ENCODE peak calls at places on chromosomes 7 and 10, in six cellular contexts. Q is CD8-positive, alpha-beta memory T cell; I is sigmoid colon; F is cardiac muscle cell; L is thoracic aorta; V is mesendoderm. N is an unnamed sample.

GRCh38 chr7:40972426-40972825 is 730.5 kb downstream of the INHBA start:
- DNase-seq in L (no peak), F (no peak), Q (no peak), V (peak; percentile 61), I (no peak), N (no peak)

GRCh38 chr10:29946953-29947700 is 112.3 kb downstream of the JCAD start:
- DNase-seq in F (no peak), L (peak; percentile 62), V (peak; percentile 34), Q (no peak), I (peak; percentile 88), N (peak; percentile 87)

GRCh38 chr7:119578116-119578515 is 694.9 kb upstream of the KCND2 start:
- DNase-seq in F (no peak), L (no peak), V (no peak), I (no peak), Q (no peak), N (no peak)

GRCh38 chr7:93860261-93860660 is 30.3 kb downstream of the TFPI2 start:
- DNase-seq in F (no peak), I (no peak), Q (no peak), V (no peak), L (no peak), N (no peak)

GRCh38 chr7:155576900-155577508 is 30.6 kb upstream of the CNPY1 start:
- DNase-seq in V (no peak), Q (no peak), L (no peak), I (peak; percentile 25), F (no peak), N (no peak)

GRCh38 chr10:119533473-119533872 is 9.0 kb downstream of the RGS10 start:
- DNase-seq in L (no peak), I (no peak), F (no peak), V (no peak), Q (no peak), N (no peak)

GRCh38 chr7:128459394-128459878 is 3.8 kb downstream of the HILPDA start:
- DNase-seq in F (peak; percentile 73), L (peak; percentile 33), V (peak; percentile 87), I (peak; percentile 73), Q (peak; percentile 79), N (peak; percentile 75)

GRCh38 chr10:5840314-5841307 is 27.4 kb upstream of the GDI2 start:
- DNase-seq in Q (no peak), L (no peak), I (no peak), F (peak; percentile 39), V (peak; percentile 40), N (peak; percentile 18)

GRCh38 chr10:22761569-22762220 is 47.3 kb upstream of the PIP4K2A start:
- DNase-seq in I (no peak), L (no peak), V (no peak), Q (no peak), F (no peak), N (no peak)

GRCh38 chr7:91949221-91950009 is 8.8 kb downstream of the AKAP9 start:
- DNase-seq in F (no peak), Q (no peak), I (no peak), L (no peak), V (peak; percentile 11), N (no peak)

GRCh38 chr7:46000513-46000912 is 79.4 kb upstream of the IGFBP3 start:
- DNase-seq in V (no peak), Q (no peak), I (no peak), L (no peak), F (no peak), N (no peak)

GRCh38 chr10:109953745-109954144 is 30.4 kb upstream of the XPNPEP1 start:
- DNase-seq in L (no peak), I (no peak), Q (no peak), F (no peak), V (no peak), N (no peak)

GRCh38 chr10:110642980-110643655 is 1.0 kb upstream of the RBM20 start:
- DNase-seq in F (peak; percentile 84), Q (no peak), I (no peak), L (no peak), V (peak; percentile 78), N (no peak)

GRCh38 chr10:96259884-96260511 is 11.4 kb downstream of the BLNK start:
- DNase-seq in I (no peak), F (no peak), Q (no peak), L (no peak), V (no peak), N (no peak)

GRCh38 chr7:57646901-57647246 is 196.9 kb downstream of the ZNF716 start:
- DNase-seq in V (no peak), Q (no peak), F (no peak), L (no peak), I (no peak), N (no peak)

GRCh38 chr10:97659589-97659988 is 19.1 kb downstream of the PI4K2A start:
- DNase-seq in V (no peak), I (no peak), L (no peak), F (no peak), Q (no peak), N (no peak)

GRCh38 chr7:157097569-157097968 is 41.2 kb upstream of the UBE3C start:
- DNase-seq in F (no peak), I (no peak), Q (no peak), V (no peak), L (no peak), N (no peak)

GRCh38 chr7:101953248-101953819 is 135.9 kb downstream of the CUX1 start:
- DNase-seq in I (peak; percentile 94), L (no peak), F (peak; percentile 45), V (no peak), Q (no peak), N (peak; percentile 33)

GRCh38 chr10:105161767-105162166 is 520.7 kb downstream of the SORCS3 start:
- DNase-seq in Q (no peak), I (no peak), V (peak; percentile 7), L (no peak), F (no peak), N (no peak)

GRCh38 chr10:103818765-103819374 is 36.5 kb downstream of the SH3PXD2A start:
- DNase-seq in F (no peak), V (no peak), Q (no peak), I (no peak), L (no peak), N (no peak)

GRCh38 chr7:149855368-149856305 is 17.5 kb downstream of the ZNF862 start:
- DNase-seq in F (peak; percentile 47), Q (peak; percentile 18), L (no peak), I (peak; percentile 46), V (peak; percentile 90), N (no peak)

GRCh38 chr10:59674211-59674836 is 35.3 kb downstream of the SLC16A9 start:
- DNase-seq in L (no peak), I (no peak), F (no peak), Q (no peak), V (peak; percentile 54), N (no peak)

GRCh38 chr10:11017575-11018425 is at the start of gene CELF2:
- DNase-seq in Q (peak; percentile 58), V (peak; percentile 81), F (peak; percentile 91), I (peak; percentile 81), L (no peak), N (peak; percentile 55)

GRCh38 chr10:13115832-13116793 is 16.1 kb downstream of the OPTN start:
- DNase-seq in F (no peak), Q (no peak), V (no peak), I (no peak), L (no peak), N (no peak)

GRCh38 chr7:80284848-80285247 is 150.2 kb downstream of the GNAI1 start:
- DNase-seq in Q (no peak), F (no peak), I (no peak), L (no peak), V (no peak), N (no peak)

DNA sequence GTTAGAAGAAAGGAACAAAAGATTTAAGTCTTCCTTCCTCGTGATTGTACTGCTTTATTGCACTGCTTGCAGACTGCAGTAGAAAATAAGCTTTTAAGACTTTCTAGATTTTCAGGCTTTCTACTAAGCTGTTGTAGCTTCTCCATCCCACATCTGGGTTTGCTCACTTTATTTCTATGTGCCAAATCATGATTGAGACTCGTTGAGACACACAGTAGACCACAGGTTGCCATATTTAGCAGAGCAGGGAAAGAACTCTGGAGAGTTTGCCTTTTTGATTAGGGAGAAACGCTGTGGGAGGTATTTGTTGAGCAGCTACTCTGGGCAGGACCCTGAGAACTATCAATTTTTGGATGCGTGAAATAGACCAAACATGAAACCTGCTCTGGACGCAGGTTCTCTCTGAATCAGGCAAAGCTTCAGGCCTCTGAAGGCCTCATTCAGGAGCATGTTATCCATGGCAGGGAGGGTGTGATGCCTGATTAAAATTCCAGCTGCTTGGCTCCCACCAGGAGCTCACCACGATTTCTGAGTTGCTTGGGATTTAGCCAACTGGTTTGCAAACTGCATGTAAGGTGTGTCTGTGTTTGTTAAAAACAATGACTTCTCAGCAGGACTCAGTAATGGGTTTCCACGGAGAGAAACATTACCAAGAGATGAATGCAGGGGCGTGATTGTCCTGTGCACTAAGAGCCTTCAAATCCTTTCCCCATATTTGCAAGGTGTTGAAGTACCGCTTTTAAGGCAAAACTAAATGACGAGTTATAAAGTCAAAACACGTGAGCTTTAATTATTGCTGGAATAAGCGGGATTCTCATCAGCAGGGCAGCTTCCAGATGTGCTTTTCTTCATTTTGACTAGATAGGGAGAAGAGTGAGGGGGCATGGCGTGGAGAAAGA is 88.9 kb upstream of the BTBD16 start:
- DNase-seq in L (no peak), V (peak; percentile 75), F (no peak), I (no peak), Q (no peak), N (no peak)
- H3K27ac ChIP-seq in L (no peak overlapping the region), V (peak overlapping the region; percentile 13), F (peak overlapping the region; percentile 11), I (peak overlapping the region; percentile 53), Q (no peak overlapping the region), N (no peak overlapping the region)

GRCh38 chr7:55060085-55060484 is 41.3 kb downstream of the EGFR start:
- DNase-seq in V (no peak), F (no peak), Q (no peak), L (no peak), I (no peak), N (no peak)
- H3K27ac ChIP-seq in V (no peak overlapping the region), F (no peak overlapping the region), Q (no peak overlapping the region), L (no peak overlapping the region), I (no peak overlapping the region), N (no peak overlapping the region)

DNA sequence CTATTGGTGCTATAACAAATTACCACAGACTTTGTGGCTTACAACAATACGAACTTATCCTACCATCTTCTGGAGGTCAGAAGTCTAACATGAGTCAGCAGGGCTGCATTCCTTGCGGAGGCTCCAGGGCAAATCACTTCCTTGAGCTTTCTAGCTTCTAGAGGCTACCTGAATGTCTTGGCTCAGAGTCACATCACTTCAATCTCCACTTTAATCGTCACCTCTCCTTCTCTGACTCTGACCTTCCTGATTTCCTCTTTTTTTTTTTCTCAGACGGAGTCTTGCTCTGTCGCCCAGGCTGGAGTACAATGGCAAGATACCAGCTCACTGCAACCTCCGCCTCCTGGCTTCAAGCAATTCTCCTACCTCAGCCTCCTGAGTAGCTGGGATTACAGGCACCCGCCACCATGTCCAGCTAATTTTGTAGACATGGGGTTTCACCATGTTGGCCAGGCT is 44.6 kb upstream of the ANAPC16 start:
- DNase-seq in F (no peak), I (no peak), L (no peak), V (peak; percentile 91), Q (no peak), N (peak; percentile 32)
- H3K27ac ChIP-seq in F (no peak overlapping the region), I (no peak overlapping the region), L (no peak overlapping the region), V (no peak overlapping the region), Q (no peak overlapping the region), N (no peak overlapping the region)

GRCh38 chr7:55140221-55140980 is 121.6 kb downstream of the EGFR start:
- DNase-seq in I (peak; percentile 80), Q (no peak), F (no peak), V (no peak), L (no peak), N (no peak)
- H3K27ac ChIP-seq in I (peak overlapping the region; percentile 30), Q (no peak overlapping the region), F (no peak overlapping the region), V (no peak overlapping the region), L (no peak overlapping the region), N (no peak overlapping the region)

GRCh38 chr10:69484736-69485135 is 33.5 kb downstream of the TSPAN15 start:
- DNase-seq in F (no peak), L (no peak), V (no peak), Q (no peak), I (no peak), N (no peak)
- H3K27ac ChIP-seq in F (no peak overlapping the region), L (no peak overlapping the region), V (no peak overlapping the region), Q (no peak overlapping the region), I (peak overlapping the region; percentile 91), N (no peak overlapping the region)

GRCh38 chr10:16848562-16849154 is 31.4 kb upstream of the RSU1 start:
- DNase-seq in V (no peak), I (no peak), F (no peak), L (no peak), Q (no peak), N (no peak)
- H3K27ac ChIP-seq in V (no peak overlapping the region), I (no peak overlapping the region), F (no peak overlapping the region), L (peak overlapping the region; percentile 60), Q (no peak overlapping the region), N (no peak overlapping the region)